ENCODE peak calls at places on chromosomes 16 and 17, in nine cellular contexts. T, I, R, P, G, U, Z, H and C are unnamed samples.

GRCh38 chr16:69717066-69717465 is 9.3 kb downstream of the NQO1 start:
- DNase-seq in T (no peak), I (no peak), R (no peak), P (no peak), G (no peak), U (no peak), Z (no peak), H (no peak), C (no peak)

GRCh38 chr17:35726609-35727460 is 4.6 kb upstream of the RASL10B start:
- DNase-seq in T (no peak), I (peak), R (peak), P (no peak), G (no peak), U (no peak), Z (peak), H (no peak), C (peak)

GRCh38 chr17:49046912-49047311 is 49.7 kb downstream of the IGF2BP1 start:
- DNase-seq in T (no peak), I (no peak), R (no peak), P (no peak), G (no peak), U (no peak), Z (no peak), H (no peak), C (no peak)

GRCh38 chr17:39527220-39527813 is 66.0 kb downstream of the CDK12 start:
- DNase-seq in T (no peak), I (no peak), R (peak), P (no peak), G (no peak), U (peak), Z (no peak), H (no peak), C (no peak)

GRCh38 chr17:80124351-80124981 is 22.5 kb downstream of the EIF4A3 start:
- DNase-seq in T (no peak), I (no peak), R (peak), P (peak), G (no peak), U (peak), Z (no peak), H (no peak), C (no peak)

GRCh38 chr16:533391-534088 is 6.0 kb downstream of the CAPN15 start:
- DNase-seq in T (no peak), I (no peak), R (no peak), P (no peak), G (no peak), U (no peak), Z (no peak), H (no peak), C (no peak)

GRCh38 chr17:14622622-14623101 is 321.8 kb downstream of the HS3ST3B1 start:
- DNase-seq in T (no peak), I (peak), R (no peak), P (no peak), G (no peak), U (no peak), Z (no peak), H (no peak), C (no peak)

GRCh38 chr17:77540531-77540930 is 399.8 kb downstream of the SEC14L1 start:
- DNase-seq in T (no peak), I (no peak), R (no peak), P (no peak), G (no peak), U (no peak), Z (no peak), H (no peak), C (no peak)

GRCh38 chr16:88379694-88380040 is 3.1 kb upstream of the ZNF469 start:
- DNase-seq in T (no peak), I (no peak), R (no peak), P (no peak), G (no peak), U (no peak), Z (no peak), H (no peak), C (no peak)

GRCh38 chr17:45430738-45431530 is 1.7 kb downstream of the ARHGAP27 start:
- DNase-seq in T (no peak), I (no peak), R (no peak), P (no peak), G (no peak), U (no peak), Z (no peak), H (no peak), C (no peak)